ENCODE peak calls at places on chromosomes 13 and 19, in six cellular contexts. Z is CD4-positive, CD25-positive, alpha-beta regulatory T cell; D is CD8-positive, alpha-beta T cell; L is heart right ventricle; E is PC-3; R is astrocyte. U is an unnamed sample. For H3K9me3, the result is how much of the 10 kb centered on the place peaks cover.

GRCh38 chr19:12767150-12767549 is 8.2 kb downstream of the HOOK2 start:
- DNase-seq in Z (no peak), D (no peak), L (no peak), E (no peak), R (no peak), U (no peak)

GRCh38 chr13:71618154-71618553 is 248.8 kb downstream of the DACH1 start:
- DNase-seq in Z (no peak), D (no peak), L (no peak), E (no peak), R (peak), U (no peak)

GRCh38 chr13:23899555-23899954 is 2.3 kb upstream of the C1QTNF9B start:
- DNase-seq in Z (no peak), D (no peak), L (peak), E (peak), R (peak), U (no peak)

GRCh38 chr13:23705578-23705977 is 135.4 kb downstream of the TNFRSF19 start:
- DNase-seq in Z (no peak), D (no peak), L (no peak), E (no peak), R (no peak), U (no peak)

GRCh38 chr13:113493315-113493951 is 2.9 kb upstream of the DCUN1D2 start:
- DNase-seq in Z (no peak), D (no peak), L (no peak), E (peak), R (peak), U (no peak)

GRCh38 chr19:12611361-12611699 is 610 bp downstream of the ZNF791 start:
- DNase-seq in Z (no peak), D (no peak), L (peak), E (peak), R (peak), U (no peak)

GRCh38 chr19:55220525-55220924 is 8.0 kb downstream of the TMEM86B start:
- DNase-seq in Z (no peak), D (no peak), L (no peak), E (no peak), R (no peak), U (no peak)

GRCh38 chr19:46471778-46472543 is 598 bp upstream of the PNMA8A start:
- DNase-seq in Z (no peak), D (no peak), L (no peak), E (no peak), R (no peak), U (no peak)

GRCh38 chr19:45403781-45404556 is 900 bp downstream of the PPP1R13L start:
- DNase-seq in Z (peak), D (peak), L (peak), E (peak), R (no peak), U (peak)

GRCh38 chr13:45242070-45242469 is 41.2 kb upstream of the KCTD4 start:
- DNase-seq in Z (no peak), D (no peak), L (no peak), E (peak), R (no peak), U (no peak)

GRCh38 chr19:3459322-3459881 is 20.9 kb downstream of the SMIM24 start:
- DNase-seq in Z (no peak), D (no peak), L (peak), E (no peak), R (peak), U (no peak)

GRCh38 chr13:71703145-71703544 is 163.9 kb downstream of the DACH1 start:
- DNase-seq in Z (no peak), D (no peak), L (no peak), E (no peak), R (no peak), U (no peak)

GRCh38 chr13:114105351-114106225 is 26.8 kb downstream of the RASA3 start:
- DNase-seq in Z (no peak), D (no peak), L (no peak), E (no peak), R (no peak), U (no peak)

GRCh38 chr19:10567696-10568443 is 909 bp downstream of the CDKN2D start:
- DNase-seq in Z (no peak), D (no peak), L (no peak), E (no peak), R (no peak), U (no peak)

GRCh38 chr19:56838930-56839664 is 1.4 kb downstream of the PEG3 start:
- DNase-seq in Z (peak), D (no peak), L (peak), E (peak), R (peak), U (no peak)

GRCh38 chr13:92188574-92188973 is 790.2 kb downstream of the GPC5 start:
- DNase-seq in Z (no peak), D (no peak), L (no peak), E (no peak), R (no peak), U (no peak)

GRCh38 chr13:28792992-28793391 is 27.1 kb upstream of the MTUS2 start:
- DNase-seq in Z (no peak), D (no peak), L (no peak), E (no peak), R (peak), U (no peak)

GRCh38 chr13:29959086-29959485 is 108.7 kb upstream of the UBL3 start:
- DNase-seq in Z (no peak), D (no peak), L (no peak), E (no peak), R (no peak), U (no peak)

GRCh38 chr19:31717316-31717715 is 368.1 kb upstream of the TSHZ3 start:
- DNase-seq in Z (no peak), D (no peak), L (no peak), E (no peak), R (peak), U (no peak)

GRCh38 chr19:1699386-1699785 is 47.0 kb upstream of the TCF3 start:
- DNase-seq in Z (no peak), D (no peak), L (no peak), E (no peak), R (no peak), U (no peak)

GRCh38 chr19:22612316-22612715 is 21.8 kb upstream of the ZNF492 start:
- DNase-seq in Z (no peak), D (no peak), L (no peak), E (no peak), R (no peak), U (no peak)
- H3K9me3 ChIP-seq in Z (under half), D (under half), L (under half), E (under half), R (under half), U (under half)

DNA sequence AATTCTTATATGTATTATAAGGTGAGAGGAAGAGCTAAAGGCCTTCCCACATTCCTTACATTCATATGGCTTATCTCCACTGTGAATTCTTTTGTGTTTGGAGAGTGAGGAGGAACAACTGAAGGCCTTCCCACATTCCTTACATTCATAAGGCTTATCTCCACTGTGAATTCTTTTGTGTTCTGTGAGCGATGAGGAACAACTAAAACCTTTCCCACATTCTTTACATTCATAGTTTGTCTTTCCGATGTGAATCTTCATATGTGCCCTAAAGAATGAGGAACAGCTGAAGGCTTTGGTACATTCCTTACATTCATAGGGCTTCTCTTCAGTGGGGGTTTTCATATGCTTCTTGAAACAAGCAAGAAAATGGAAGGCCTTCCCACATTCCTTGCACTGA is 13.3 kb downstream of the ZNF699 start:
- DNase-seq in Z (no peak), D (no peak), L (no peak), E (no peak), R (peak), U (no peak)
- H3K9me3 ChIP-seq in Z (half or more), D (half or more), L (under half), E (half or more), R (under half), U (half or more)

DNA sequence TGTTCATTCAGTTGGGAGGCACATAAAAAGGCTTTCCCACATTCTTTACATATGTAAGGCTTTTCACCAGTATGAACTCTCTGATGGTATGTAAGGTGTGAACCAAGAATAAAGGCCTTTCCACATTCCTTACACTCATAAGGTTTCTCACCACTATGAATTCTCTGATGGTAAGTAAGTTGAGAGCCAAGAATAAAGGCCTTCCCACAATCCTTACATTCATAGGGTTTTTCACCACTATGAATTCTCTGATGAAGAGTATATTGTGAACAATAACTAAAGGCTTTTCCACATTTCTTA is 29.3 kb downstream of the ZNF571 start:
- DNase-seq in Z (no peak), D (no peak), L (no peak), E (no peak), R (no peak), U (no peak)
- H3K9me3 ChIP-seq in Z (half or more), D (half or more), L (under half), E (under half), R (half or more), U (half or more)

GRCh38 chr19:24166055-24166454 is 79.1 kb downstream of the ZNF254 start:
- DNase-seq in Z (no peak), D (no peak), L (no peak), E (no peak), R (peak), U (no peak)
- H3K9me3 ChIP-seq in Z (under half), D (under half), L (under half), E (under half), R (under half), U (under half)

DNA sequence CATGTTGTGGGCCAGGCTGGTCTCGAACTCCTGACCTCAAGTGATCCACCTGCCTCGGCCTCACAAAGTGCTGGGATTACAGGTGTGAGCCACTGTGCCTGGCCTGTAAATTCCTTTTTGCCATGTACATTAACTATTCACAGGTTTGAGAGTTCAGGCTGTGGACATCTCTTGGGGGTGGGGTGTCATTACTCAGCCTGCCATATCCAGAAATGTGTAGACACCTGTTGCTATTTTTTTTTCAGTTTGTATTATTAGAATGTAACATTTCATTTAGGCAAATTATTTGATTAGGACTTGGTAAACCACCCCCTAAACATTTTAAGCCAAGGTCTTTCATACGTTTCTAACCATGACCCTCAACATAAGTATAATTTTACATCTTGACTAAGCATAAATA is 20.5 kb downstream of the ZNF227 start:
- DNase-seq in Z (no peak), D (no peak), L (no peak), E (no peak), R (no peak), U (no peak)
- H3K9me3 ChIP-seq in Z (half or more), D (half or more), L (under half), E (under half), R (under half), U (half or more)

GRCh38 chr13:77358001-77358400 is 31.1 kb upstream of the MYCBP2 start:
- DNase-seq in Z (no peak), D (no peak), L (no peak), E (no peak), R (no peak), U (no peak)

GRCh38 chr13:77359171-77359570 is 32.3 kb upstream of the MYCBP2 start:
- DNase-seq in Z (no peak), D (no peak), L (no peak), E (peak), R (peak), U (no peak)

GRCh38 chr13:77360032-77360431 is 33.1 kb upstream of the MYCBP2 start:
- DNase-seq in Z (no peak), D (no peak), L (no peak), E (no peak), R (no peak), U (no peak)

DNA sequence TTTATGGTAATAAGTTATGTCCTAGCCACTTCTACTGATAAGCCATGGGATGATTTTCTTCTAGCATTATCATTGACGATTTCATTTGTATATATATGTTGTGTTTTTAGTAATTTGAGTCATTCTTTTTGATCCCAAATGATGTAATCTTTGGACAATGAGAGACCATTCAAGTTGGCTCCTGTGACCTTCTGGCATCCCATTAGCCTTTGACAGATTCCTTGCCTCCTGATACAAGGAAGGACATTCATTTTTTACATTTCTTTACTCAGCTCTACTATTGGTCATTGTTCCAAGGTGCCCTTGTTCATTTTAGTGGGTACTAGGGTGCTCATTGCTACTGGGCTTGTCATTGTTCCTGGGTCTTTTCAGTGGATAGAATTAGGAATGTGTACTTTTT is 35.3 kb upstream of the MYCBP2 start:
- DNase-seq in Z (no peak), D (no peak), L (no peak), E (no peak), R (no peak), U (no peak)
- H3K9me3 ChIP-seq in Z (under half), D (under half), L (under half), E (under half), R (under half), U (under half)